ENCODE peak calls at places on chromosome 3, in four cellular contexts. One of them, this sample, is unnamed.

GRCh38 chr3:194344012-194344411 is 7.1 kb downstream of the CPN2 start:
- DNase-seq in neural progenitor cell: peak; percentile 82
- DNase-seq in GM23248: peak; percentile 68
- DNase-seq in PC-3: peak; percentile 82
- DNase-seq in this sample: peak; percentile 73

GRCh38 chr3:181316481-181316880 is 326.9 kb upstream of the DNAJC19 start:
- DNase-seq in PC-3: peak; percentile 41
- DNase-seq in GM23248: peak; percentile 14
- DNase-seq in neural progenitor cell: peak; percentile 35
- DNase-seq in this sample: peak; percentile 50

GRCh38 chr3:189144645-189145044 is 27.1 kb upstream of the TPRG1 start:
- DNase-seq in PC-3: peak; percentile 56
- DNase-seq in GM23248: peak; percentile 16
- DNase-seq in neural progenitor cell: no peak
- DNase-seq in this sample: no peak

GRCh38 chr3:156558389-156558788 is 3.5 kb upstream of the SSR3 start:
- DNase-seq in PC-3: no peak
- DNase-seq in neural progenitor cell: no peak
- DNase-seq in GM23248: no peak
- DNase-seq in this sample: no peak

GRCh38 chr3:184697845-184698244 is 14.0 kb downstream of the MAGEF1 start:
- DNase-seq in GM23248: no peak
- DNase-seq in PC-3: no peak
- DNase-seq in neural progenitor cell: no peak
- DNase-seq in this sample: no peak

GRCh38 chr3:132660745-132661067 is 577 bp downstream of the UBA5 start:
- DNase-seq in neural progenitor cell: no peak
- DNase-seq in PC-3: peak; percentile 15
- DNase-seq in GM23248: peak; percentile 71
- DNase-seq in this sample: peak; percentile 28

GRCh38 chr3:32157600-32158264 is 51.3 kb downstream of the GPD1L start:
- DNase-seq in GM23248: no peak
- DNase-seq in PC-3: no peak
- DNase-seq in neural progenitor cell: no peak
- DNase-seq in this sample: no peak

GRCh38 chr3:113214917-113215595 is 3.7 kb downstream of the BOC start:
- DNase-seq in neural progenitor cell: no peak
- DNase-seq in GM23248: peak; percentile 83
- DNase-seq in PC-3: no peak
- DNase-seq in this sample: no peak

GRCh38 chr3:77254967-77255831 is 215.3 kb downstream of the ROBO2 start:
- DNase-seq in neural progenitor cell: peak; percentile 80
- DNase-seq in PC-3: peak; percentile 80
- DNase-seq in GM23248: peak; percentile 68
- DNase-seq in this sample: peak; percentile 57

GRCh38 chr3:29317659-29318173 is 36.8 kb downstream of the RBMS3 start:
- DNase-seq in GM23248: no peak
- DNase-seq in PC-3: no peak
- DNase-seq in neural progenitor cell: no peak
- DNase-seq in this sample: no peak

GRCh38 chr3:142152349-142152748 is 3.0 kb upstream of the TFDP2 start:
- DNase-seq in GM23248: no peak
- DNase-seq in PC-3: peak; percentile 6
- DNase-seq in neural progenitor cell: peak; percentile 53
- DNase-seq in this sample: no peak

GRCh38 chr3:15520185-15520584 is 1.3 kb downstream of the COLQ start:
- DNase-seq in PC-3: no peak
- DNase-seq in neural progenitor cell: no peak
- DNase-seq in GM23248: peak; percentile 63
- DNase-seq in this sample: no peak
- H3K4me3 ChIP-seq in PC-3: no peak overlapping the region
- H3K4me3 ChIP-seq in neural progenitor cell: no peak overlapping the region
- H3K4me3 ChIP-seq in GM23248: no peak overlapping the region
- H3K4me3 ChIP-seq in this sample: no peak overlapping the region

DNA sequence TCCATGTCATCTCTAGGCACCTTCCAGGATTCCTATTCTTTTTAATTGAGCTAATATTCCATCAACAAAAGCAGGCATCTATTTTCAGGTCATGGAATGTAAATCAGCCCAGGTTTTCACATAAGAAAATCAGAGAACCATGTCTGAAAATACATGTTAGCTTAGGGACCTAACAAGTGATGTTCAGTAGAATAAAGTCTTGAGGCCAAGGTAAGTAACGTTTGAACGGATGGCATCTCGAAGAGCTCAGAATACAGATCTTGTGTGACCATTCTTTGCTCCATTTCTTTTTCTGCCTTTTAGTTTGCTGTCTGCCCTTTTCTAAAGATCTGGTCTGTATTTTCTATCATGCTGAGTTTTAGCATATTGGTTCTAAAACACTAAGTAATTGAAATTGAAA is 16.5 kb upstream of the KCNMB2 start:
- DNase-seq in PC-3: no peak
- DNase-seq in GM23248: no peak
- DNase-seq in neural progenitor cell: no peak
- DNase-seq in this sample: peak; percentile 52
- H3F3A ChIP-seq in PC-3: no peaks in the 10 kb centered on the region
- H3F3A ChIP-seq in GM23248: no peaks in the 10 kb centered on the region
- H3F3A ChIP-seq in neural progenitor cell: no peaks in the 10 kb centered on the region
- H3F3A ChIP-seq in this sample: peaks cover 37% of the 10 kb centered on the region

DNA sequence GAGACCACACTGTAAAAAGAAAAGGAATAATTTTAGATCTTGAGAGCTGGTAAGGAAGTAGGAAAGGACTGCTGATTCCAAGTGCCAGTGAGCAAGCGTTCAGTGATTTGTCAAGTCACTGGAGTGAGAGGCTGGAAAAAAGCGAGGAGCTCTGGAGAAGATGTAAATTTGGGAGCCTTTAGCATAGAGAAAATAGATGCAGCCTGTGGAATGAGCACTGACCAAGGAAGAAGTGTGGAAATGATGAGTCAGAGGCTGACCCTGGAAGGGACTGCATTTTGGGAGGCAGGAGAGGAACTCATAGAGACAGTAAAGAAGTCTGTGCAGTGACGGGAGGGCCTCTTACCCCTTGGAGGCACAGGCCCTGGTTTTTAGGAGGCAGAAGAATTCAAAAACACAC is 17.1 kb upstream of the ABTB1 start:
- DNase-seq in neural progenitor cell: no peak
- DNase-seq in PC-3: peak; percentile 54
- DNase-seq in GM23248: peak; percentile 80
- DNase-seq in this sample: no peak
- H2AFZ ChIP-seq in neural progenitor cell: no peak overlapping the region
- H2AFZ ChIP-seq in PC-3: no peak overlapping the region
- H2AFZ ChIP-seq in GM23248: peak overlapping the region; percentile 46
- H2AFZ ChIP-seq in this sample: no peak overlapping the region

GRCh38 chr3:101535221-101535620 is 22.2 kb upstream of the SENP7 start:
- DNase-seq in PC-3: no peak
- DNase-seq in neural progenitor cell: no peak
- DNase-seq in GM23248: no peak
- DNase-seq in this sample: no peak

GRCh38 chr3:101530213-101531047 is 17.4 kb upstream of the SENP7 start:
- DNase-seq in GM23248: no peak
- DNase-seq in PC-3: no peak
- DNase-seq in neural progenitor cell: no peak
- DNase-seq in this sample: no peak

GRCh38 chr3:101532783-101533602 is 20.0 kb upstream of the SENP7 start:
- DNase-seq in neural progenitor cell: no peak
- DNase-seq in PC-3: no peak
- DNase-seq in GM23248: no peak
- DNase-seq in this sample: no peak

GRCh38 chr3:101531473-101532086 is 18.6 kb upstream of the SENP7 start:
- DNase-seq in PC-3: no peak
- DNase-seq in neural progenitor cell: no peak
- DNase-seq in GM23248: no peak
- DNase-seq in this sample: no peak

DNA sequence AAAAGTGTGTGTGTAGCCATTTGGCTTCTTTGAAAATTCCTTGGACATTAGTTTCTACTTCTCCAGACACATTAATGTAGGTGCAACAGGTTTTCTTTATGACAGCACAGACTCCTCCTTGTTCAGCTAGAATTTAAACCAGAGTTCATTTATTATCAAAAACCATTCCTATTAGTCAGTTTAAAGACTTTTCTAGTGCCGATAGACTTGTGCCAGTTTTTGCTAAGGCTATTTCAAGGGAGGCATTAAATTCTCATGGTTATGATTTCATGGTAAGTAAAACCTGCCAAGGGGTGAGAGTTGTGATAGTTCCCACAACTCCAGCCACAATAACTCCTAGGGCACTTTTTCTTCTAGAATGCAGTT is 20.6 kb upstream of the SENP7 start:
- DNase-seq in GM23248: peak; percentile 16
- DNase-seq in neural progenitor cell: no peak
- DNase-seq in PC-3: peak; percentile 10
- DNase-seq in this sample: no peak
- H3K4me3 ChIP-seq in GM23248: no peak overlapping the region
- H3K4me3 ChIP-seq in neural progenitor cell: no peak overlapping the region
- H3K4me3 ChIP-seq in PC-3: no peak overlapping the region
- H3K4me3 ChIP-seq in this sample: no peak overlapping the region

DNA sequence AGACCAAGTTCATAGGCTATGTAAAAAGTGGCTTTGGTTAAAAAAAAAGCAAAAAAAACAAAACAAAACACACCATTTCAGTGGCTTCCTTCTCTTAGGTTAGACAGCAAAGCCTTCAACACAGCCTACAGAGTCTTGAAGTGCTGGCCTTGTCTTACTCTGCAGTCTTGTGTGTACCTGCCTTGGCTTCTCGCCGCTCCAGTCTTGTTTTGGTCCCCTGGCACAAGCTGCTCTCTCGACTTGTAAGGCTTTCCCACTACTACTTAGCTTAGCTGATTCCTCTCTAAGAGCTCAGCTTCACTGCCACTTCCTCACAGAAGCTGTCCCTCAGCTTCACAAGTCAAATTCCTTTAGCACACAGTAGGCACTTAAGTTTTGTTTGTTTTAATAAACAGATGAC is 63.0 kb downstream of the ST3GAL6 start:
- DNase-seq in PC-3: no peak
- DNase-seq in GM23248: no peak
- DNase-seq in neural progenitor cell: no peak
- DNase-seq in this sample: no peak
- H3F3A ChIP-seq in PC-3: peaks cover 15% of the 10 kb centered on the region
- H3F3A ChIP-seq in GM23248: peaks cover 83% of the 10 kb centered on the region
- H3F3A ChIP-seq in neural progenitor cell: no peaks in the 10 kb centered on the region
- H3F3A ChIP-seq in this sample: no peaks in the 10 kb centered on the region

DNA sequence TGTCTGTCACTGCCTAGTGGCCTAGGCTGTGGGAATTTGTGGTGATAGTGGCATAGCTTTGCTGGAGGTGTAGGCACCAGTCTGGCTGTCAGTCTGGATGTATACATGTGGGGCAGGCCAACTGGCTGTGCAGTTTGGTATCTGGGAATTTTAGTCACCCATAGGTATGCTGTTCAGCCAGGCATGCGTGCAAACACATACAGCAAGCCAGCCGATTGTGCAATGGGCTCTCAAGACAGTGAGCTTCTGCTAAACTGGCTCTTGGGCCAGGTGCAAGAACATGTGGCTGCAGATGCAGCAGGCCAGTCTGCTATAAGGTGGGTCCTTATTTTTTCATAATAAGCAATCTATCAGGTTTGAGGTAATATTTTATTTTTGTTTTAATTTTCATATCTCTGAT is 87.1 kb upstream of the PLSCR5 start:
- DNase-seq in neural progenitor cell: no peak
- DNase-seq in GM23248: no peak
- DNase-seq in PC-3: no peak
- DNase-seq in this sample: no peak
- H2AFZ ChIP-seq in neural progenitor cell: no peak overlapping the region
- H2AFZ ChIP-seq in GM23248: no peak overlapping the region
- H2AFZ ChIP-seq in PC-3: no peak overlapping the region
- H2AFZ ChIP-seq in this sample: no peak overlapping the region